ENCODE peak calls at places on chromosome 13, in four cellular contexts. One of them, this sample, is unnamed.

GRCh38 chr13:37701972-37702371 is 103.4 kb upstream of the POSTN start:
- DNase-seq in AG04450: peak
- DNase-seq in lower lobe of right lung: no peak
- DNase-seq in GM23338: no peak
- DNase-seq in this sample: no peak

GRCh38 chr13:40563350-40564125 is 102.9 kb downstream of the FOXO1 start:
- DNase-seq in AG04450: no peak
- DNase-seq in lower lobe of right lung: no peak
- DNase-seq in GM23338: no peak
- DNase-seq in this sample: no peak

GRCh38 chr13:44796597-44797517 is 192.4 kb downstream of the NUFIP1 start:
- DNase-seq in AG04450: no peak
- DNase-seq in lower lobe of right lung: no peak
- DNase-seq in GM23338: no peak
- DNase-seq in this sample: no peak

GRCh38 chr13:68234278-68234677 is 1004.1 kb upstream of the PCDH9 start:
- DNase-seq in AG04450: no peak
- DNase-seq in lower lobe of right lung: no peak
- DNase-seq in GM23338: peak
- DNase-seq in this sample: no peak

GRCh38 chr13:73338389-73338788 is 279.6 kb downstream of the KLF5 start:
- DNase-seq in AG04450: no peak
- DNase-seq in lower lobe of right lung: no peak
- DNase-seq in GM23338: no peak
- DNase-seq in this sample: no peak

GRCh38 chr13:19860884-19861655 is 2.4 kb downstream of the ZMYM5 start:
- DNase-seq in AG04450: no peak
- DNase-seq in lower lobe of right lung: no peak
- DNase-seq in GM23338: no peak
- DNase-seq in this sample: no peak

GRCh38 chr13:30268673-30269072 is 38.7 kb downstream of the KATNAL1 start:
- DNase-seq in AG04450: no peak
- DNase-seq in lower lobe of right lung: no peak
- DNase-seq in GM23338: no peak
- DNase-seq in this sample: no peak

GRCh38 chr13:105031306-105031705 is 1504.2 kb downstream of the EFNB2 start:
- DNase-seq in AG04450: no peak
- DNase-seq in lower lobe of right lung: no peak
- DNase-seq in GM23338: no peak
- DNase-seq in this sample: no peak

GRCh38 chr13:112468069-112468468 is 91.9 kb downstream of the SPACA7 start:
- DNase-seq in AG04450: no peak
- DNase-seq in lower lobe of right lung: no peak
- DNase-seq in GM23338: no peak
- DNase-seq in this sample: no peak

GRCh38 chr13:35994131-35994966 is 136.8 kb downstream of the DCLK1 start:
- DNase-seq in AG04450: no peak
- DNase-seq in lower lobe of right lung: no peak
- DNase-seq in GM23338: no peak
- DNase-seq in this sample: no peak

GRCh38 chr13:78540424-78540823 is 62.9 kb downstream of the POU4F1 start:
- DNase-seq in AG04450: no peak
- DNase-seq in lower lobe of right lung: no peak
- DNase-seq in GM23338: no peak
- DNase-seq in this sample: no peak

GRCh38 chr13:99642841-99643240 is 141.6 kb downstream of the TM9SF2 start:
- DNase-seq in AG04450: no peak
- DNase-seq in lower lobe of right lung: no peak
- DNase-seq in GM23338: no peak
- DNase-seq in this sample: no peak

GRCh38 chr13:44801990-44802389 is 187.3 kb downstream of the NUFIP1 start:
- DNase-seq in AG04450: peak
- DNase-seq in lower lobe of right lung: no peak
- DNase-seq in GM23338: no peak
- DNase-seq in this sample: no peak

GRCh38 chr13:35882722-35883497 is 248.3 kb downstream of the DCLK1 start:
- DNase-seq in AG04450: no peak
- DNase-seq in lower lobe of right lung: no peak
- DNase-seq in GM23338: no peak
- DNase-seq in this sample: no peak

GRCh38 chr13:99314640-99315176 is 7.5 kb upstream of the GPR183 start:
- DNase-seq in AG04450: no peak
- DNase-seq in lower lobe of right lung: no peak
- DNase-seq in GM23338: no peak
- DNase-seq in this sample: no peak

GRCh38 chr13:77874406-77874805 is 44.2 kb downstream of the EDNRB start:
- DNase-seq in AG04450: peak
- DNase-seq in lower lobe of right lung: no peak
- DNase-seq in GM23338: no peak
- DNase-seq in this sample: no peak

GRCh38 chr13:66343224-66343828 is 886.8 kb downstream of the PCDH9 start:
- DNase-seq in AG04450: no peak
- DNase-seq in lower lobe of right lung: no peak
- DNase-seq in GM23338: no peak
- DNase-seq in this sample: no peak

GRCh38 chr13:92436927-92437326 is 789.7 kb upstream of the GPC6 start:
- DNase-seq in AG04450: no peak
- DNase-seq in lower lobe of right lung: no peak
- DNase-seq in GM23338: peak
- DNase-seq in this sample: no peak

GRCh38 chr13:67880916-67881315 is 650.8 kb upstream of the PCDH9 start:
- DNase-seq in AG04450: no peak
- DNase-seq in lower lobe of right lung: no peak
- DNase-seq in GM23338: no peak
- DNase-seq in this sample: no peak

GRCh38 chr13:66459143-66459542 is 771.0 kb downstream of the PCDH9 start:
- DNase-seq in AG04450: no peak
- DNase-seq in lower lobe of right lung: no peak
- DNase-seq in GM23338: no peak
- DNase-seq in this sample: no peak

GRCh38 chr13:59809564-59809963 is 354.2 kb downstream of the DIAPH3 start:
- DNase-seq in AG04450: no peak
- DNase-seq in lower lobe of right lung: no peak
- DNase-seq in GM23338: no peak
- DNase-seq in this sample: no peak

GRCh38 chr13:92838786-92839185 is 387.8 kb upstream of the GPC6 start:
- DNase-seq in AG04450: peak
- DNase-seq in lower lobe of right lung: no peak
- DNase-seq in GM23338: no peak
- DNase-seq in this sample: no peak

GRCh38 chr13:74134777-74135305 is 637 bp upstream of the KLF12 start:
- DNase-seq in AG04450: no peak
- DNase-seq in lower lobe of right lung: peak
- DNase-seq in GM23338: no peak
- DNase-seq in this sample: peak

GRCh38 chr13:44293908-44294735 is 79.5 kb upstream of the SERP2 start:
- DNase-seq in AG04450: no peak
- DNase-seq in lower lobe of right lung: no peak
- DNase-seq in GM23338: no peak
- DNase-seq in this sample: no peak

GRCh38 chr13:21676611-21677021 is 5.7 kb downstream of the FGF9 start:
- DNase-seq in AG04450: no peak
- DNase-seq in lower lobe of right lung: peak
- DNase-seq in GM23338: peak
- DNase-seq in this sample: no peak

DNA sequence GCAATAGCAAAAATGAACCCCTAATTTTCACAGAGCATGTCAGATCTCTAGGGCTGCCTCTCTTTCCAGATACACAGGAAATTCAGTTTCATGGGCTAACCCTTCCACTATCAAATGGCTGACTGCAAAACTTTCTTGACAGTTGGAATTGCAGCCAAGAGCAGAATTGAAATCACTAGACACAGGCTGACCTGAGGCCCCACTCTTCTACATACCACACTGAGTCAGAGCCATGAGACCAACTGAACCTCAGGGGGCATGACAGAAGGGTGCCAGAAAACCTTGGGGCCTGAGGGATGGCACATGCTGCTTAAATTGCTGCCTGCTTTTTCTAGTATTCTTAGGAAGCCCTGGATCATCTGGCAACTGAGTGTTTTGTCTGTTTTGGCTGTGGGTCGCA is 1.7 kb upstream of the DLEU7 start:
- DNase-seq in AG04450: no peak
- DNase-seq in lower lobe of right lung: no peak
- DNase-seq in GM23338: no peak
- DNase-seq in this sample: no peak
- H3K27ac ChIP-seq in AG04450: no peak
- H3K27ac ChIP-seq in lower lobe of right lung: no peak
- H3K27ac ChIP-seq in GM23338: no peak
- H3K27ac ChIP-seq in this sample: no peak

DNA sequence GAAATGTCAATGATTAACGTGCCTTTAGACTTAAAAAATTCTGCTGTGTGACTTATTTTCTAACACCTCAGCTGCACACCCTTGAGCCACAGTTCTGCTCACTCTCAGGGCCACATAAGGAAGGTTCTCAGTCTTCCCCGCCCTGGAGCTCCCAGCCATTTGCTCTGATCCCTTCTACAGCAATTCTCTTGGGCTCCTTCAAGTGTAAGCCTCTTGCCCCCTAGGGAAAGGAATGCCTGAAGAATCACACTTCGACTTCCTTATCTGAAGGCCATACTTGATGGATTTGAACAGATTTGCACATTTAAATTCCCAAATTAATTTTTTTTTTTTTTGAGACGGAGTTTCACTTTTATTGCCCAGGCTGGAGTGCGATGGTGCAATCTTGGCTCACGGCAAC is 44.2 kb downstream of the RASA3 start:
- DNase-seq in AG04450: no peak
- DNase-seq in lower lobe of right lung: no peak
- DNase-seq in GM23338: no peak
- DNase-seq in this sample: no peak
- TF ChIP-seq CTCF in AG04450: peak
- TF ChIP-seq CTCF in lower lobe of right lung: no peak
- TF ChIP-seq CTCF in GM23338: no peak
- TF ChIP-seq CTCF in this sample: no peak

GRCh38 chr13:110828705-110829104 is 86.2 kb downstream of the ANKRD10 start:
- DNase-seq in AG04450: no peak
- DNase-seq in lower lobe of right lung: no peak
- DNase-seq in GM23338: no peak
- DNase-seq in this sample: no peak

GRCh38 chr13:110824901-110825300 is 90.0 kb downstream of the ANKRD10 start:
- DNase-seq in AG04450: no peak
- DNase-seq in lower lobe of right lung: no peak
- DNase-seq in GM23338: no peak
- DNase-seq in this sample: no peak

GRCh38 chr13:110826861-110827672 is 87.8 kb downstream of the ANKRD10 start:
- DNase-seq in AG04450: no peak
- DNase-seq in lower lobe of right lung: no peak
- DNase-seq in GM23338: no peak
- DNase-seq in this sample: no peak

GRCh38 chr13:110826101-110826500 is 88.8 kb downstream of the ANKRD10 start:
- DNase-seq in AG04450: no peak
- DNase-seq in lower lobe of right lung: no peak
- DNase-seq in GM23338: no peak
- DNase-seq in this sample: no peak

DNA sequence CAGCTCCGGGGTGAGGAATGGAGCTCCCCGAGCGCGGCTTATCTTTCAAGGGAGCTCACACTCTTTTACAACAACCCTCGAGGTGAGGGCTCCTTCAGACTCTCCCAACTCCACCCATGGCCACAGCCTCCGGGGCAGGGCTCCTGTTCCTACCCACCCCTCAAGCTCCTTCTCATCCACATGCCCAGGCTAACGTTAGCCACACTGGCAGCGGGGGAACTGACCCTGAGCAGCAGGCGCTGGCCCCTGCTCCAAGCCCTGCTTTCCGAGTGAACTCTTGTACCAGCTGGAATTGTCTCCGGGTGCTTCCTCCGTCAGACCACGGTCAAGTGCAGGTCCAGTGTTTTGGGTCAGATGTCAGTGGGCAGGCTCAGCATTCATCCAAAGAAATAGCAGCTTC is 89.4 kb downstream of the ANKRD10 start:
- DNase-seq in AG04450: no peak
- DNase-seq in lower lobe of right lung: no peak
- DNase-seq in GM23338: no peak
- DNase-seq in this sample: no peak
- H3K27ac ChIP-seq in AG04450: no peak
- H3K27ac ChIP-seq in lower lobe of right lung: no peak
- H3K27ac ChIP-seq in GM23338: no peak
- H3K27ac ChIP-seq in this sample: no peak

GRCh38 chr13:110136660-110137585 is 170.0 kb downstream of the COL4A1 start:
- DNase-seq in AG04450: no peak
- DNase-seq in lower lobe of right lung: no peak
- DNase-seq in GM23338: peak
- DNase-seq in this sample: no peak

GRCh38 chr13:110138700-110139036 is 168.3 kb downstream of the COL4A1 start:
- DNase-seq in AG04450: no peak
- DNase-seq in lower lobe of right lung: no peak
- DNase-seq in GM23338: no peak
- DNase-seq in this sample: no peak

GRCh38 chr13:110137677-110138008 is 169.3 kb downstream of the COL4A1 start:
- DNase-seq in AG04450: no peak
- DNase-seq in lower lobe of right lung: peak
- DNase-seq in GM23338: no peak
- DNase-seq in this sample: no peak

GRCh38 chr13:110140099-110140498 is 166.9 kb downstream of the COL4A1 start:
- DNase-seq in AG04450: no peak
- DNase-seq in lower lobe of right lung: no peak
- DNase-seq in GM23338: no peak
- DNase-seq in this sample: no peak

GRCh38 chr13:110138009-110138699 is 168.8 kb downstream of the COL4A1 start:
- DNase-seq in AG04450: no peak
- DNase-seq in lower lobe of right lung: peak
- DNase-seq in GM23338: peak
- DNase-seq in this sample: peak
- TF ChIP-seq CTCF in AG04450: no peak
- TF ChIP-seq CTCF in lower lobe of right lung: peak
- TF ChIP-seq CTCF in GM23338: no peak
- TF ChIP-seq CTCF in this sample: no peak